ENCODE peak calls at places on chromosomes 1 and 21, in seven cellular contexts. L, F, J, P, A, Y and M are unnamed samples.

GRCh38 chr1:15022069-15022468 is 131.5 kb upstream of the TMEM51 start:
- DNase-seq in L (no peak), F (no peak), J (no peak), P (no peak), A (no peak), Y (no peak), M (no peak)

GRCh38 chr1:119688810-119689209 is 22.9 kb upstream of the PHGDH start:
- DNase-seq in L (no peak), F (no peak), J (no peak), P (no peak), A (no peak), Y (no peak), M (no peak)

GRCh38 chr1:101291562-101292035 is 54.8 kb downstream of the S1PR1 start:
- DNase-seq in L (peak; percentile 10), F (peak; percentile 71), J (no peak), P (no peak), A (no peak), Y (peak; percentile 88), M (peak; percentile 56)

GRCh38 chr21:42921912-42922311 is 3.5 kb downstream of the ERVH48-1 start:
- DNase-seq in L (no peak), F (no peak), J (no peak), P (no peak), A (no peak), Y (no peak), M (no peak)

GRCh38 chr21:42002421-42002958 is 7.7 kb downstream of the ZBTB21 start:
- DNase-seq in L (no peak), F (peak; percentile 89), J (peak; percentile 28), P (peak; percentile 55), A (no peak), Y (peak; percentile 94), M (peak; percentile 95)

GRCh38 chr1:230423261-230423660 is 2.9 kb downstream of the PGBD5 start:
- DNase-seq in L (no peak), F (no peak), J (no peak), P (no peak), A (no peak), Y (no peak), M (no peak)

GRCh38 chr1:2418791-2419320 is 6.5 kb upstream of the PEX10 start:
- DNase-seq in L (no peak), F (no peak), J (no peak), P (no peak), A (no peak), Y (no peak), M (no peak)

GRCh38 chr1:93756656-93757055 is 75.0 kb upstream of the BCAR3 start:
- DNase-seq in L (no peak), F (no peak), J (no peak), P (no peak), A (no peak), Y (peak; percentile 47), M (no peak)

GRCh38 chr1:197675475-197676324 is 99.6 kb downstream of the DENND1B start:
- DNase-seq in L (no peak), F (no peak), J (no peak), P (no peak), A (peak; percentile 54), Y (no peak), M (peak; percentile 18)

GRCh38 chr1:18199462-18199861 is 91.9 kb downstream of the IGSF21 start:
- DNase-seq in L (no peak), F (no peak), J (no peak), P (no peak), A (no peak), Y (no peak), M (no peak)

GRCh38 chr1:209095627-209096595 is 487.6 kb upstream of the CAMK1G start:
- DNase-seq in L (no peak), F (peak; percentile 96), J (no peak), P (no peak), A (no peak), Y (peak; percentile 96), M (peak; percentile 98)

GRCh38 chr1:174413632-174414031 is 34.1 kb upstream of the GPR52 start:
- DNase-seq in L (no peak), F (no peak), J (no peak), P (no peak), A (no peak), Y (peak; percentile 13), M (peak; percentile 5)

GRCh38 chr1:63636192-63637105 is 43.2 kb downstream of the PGM1 start:
- DNase-seq in L (no peak), F (no peak), J (no peak), P (no peak), A (no peak), Y (no peak), M (no peak)

GRCh38 chr1:18778437-18778836 is 81.0 kb downstream of the TAS1R2 start:
- DNase-seq in L (no peak), F (no peak), J (no peak), P (no peak), A (peak; percentile 29), Y (no peak), M (no peak)

GRCh38 chr1:206905295-206906164 is 8.3 kb downstream of the IL24 start:
- DNase-seq in L (no peak), F (peak; percentile 88), J (no peak), P (no peak), A (no peak), Y (peak; percentile 99), M (peak; percentile 98)

GRCh38 chr1:48761411-48761810 is 15.3 kb downstream of the BEND5 start:
- DNase-seq in L (no peak), F (peak; percentile 1), J (no peak), P (no peak), A (no peak), Y (peak; percentile 6), M (no peak)

GRCh38 chr21:43940672-43941071 is 71.4 kb upstream of the TRAPPC10 start:
- DNase-seq in L (no peak), F (no peak), J (no peak), P (no peak), A (peak; percentile 76), Y (no peak), M (no peak)

GRCh38 chr1:228037401-228038386 is 30.9 kb downstream of the WNT3A start:
- DNase-seq in L (no peak), F (no peak), J (no peak), P (no peak), A (peak; percentile 44), Y (no peak), M (peak; percentile 25)

GRCh38 chr1:52862666-52863458 is 20.3 kb downstream of the ZYG11A start:
- DNase-seq in L (no peak), F (no peak), J (no peak), P (no peak), A (no peak), Y (no peak), M (no peak)

GRCh38 chr1:182235952-182236650 is 155.5 kb downstream of the GLUL start:
- DNase-seq in L (no peak), F (no peak), J (no peak), P (no peak), A (peak; percentile 57), Y (peak; percentile 71), M (no peak)

GRCh38 chr1:206903687-206904086 is 6.4 kb downstream of the IL24 start:
- DNase-seq in L (no peak), F (no peak), J (no peak), P (no peak), A (no peak), Y (peak; percentile 69), M (no peak)

GRCh38 chr1:18144921-18145699 is 37.5 kb downstream of the IGSF21 start:
- DNase-seq in L (no peak), F (peak; percentile 1), J (no peak), P (no peak), A (no peak), Y (peak; percentile 16), M (peak; percentile 12)

GRCh38 chr21:29487154-29487553 is 188.4 kb downstream of the BACH1 start:
- DNase-seq in L (no peak), F (no peak), J (no peak), P (no peak), A (no peak), Y (no peak), M (no peak)

GRCh38 chr1:54284781-54285563 is 85.0 kb downstream of the MRPL37 start:
- DNase-seq in L (no peak), F (no peak), J (no peak), P (no peak), A (no peak), Y (no peak), M (no peak)

GRCh38 chr21:21163904-21164303 is 165.7 kb downstream of the NCAM2 start:
- DNase-seq in L (no peak), F (peak; percentile 5), J (no peak), P (peak; percentile 27), A (peak; percentile 54), Y (peak; percentile 68), M (peak; percentile 72)